ENCODE peak calls at places on chromosomes 3 and 15, in ten cellular contexts. One of them, this sample, is unnamed. For H3K4me1, the result is how much of the 10 kb centered on the place peaks cover.

GRCh38 chr3:13016083-13016725 is 57.0 kb downstream of the IQSEC1 start:
- DNase-seq in astrocyte: no peak
- DNase-seq in transverse colon: peak
- DNase-seq in PC-9: no peak
- DNase-seq in psoas muscle: peak
- DNase-seq in tibial nerve: no peak
- DNase-seq in CD8-positive, alpha-beta memory T cell: peak
- DNase-seq in CD8-positive, alpha-beta T cell: no peak
- DNase-seq in left ventricle myocardium inferior: peak
- DNase-seq in HCT116: no peak
- DNase-seq in this sample: peak

GRCh38 chr15:29092376-29093064 is 177.1 kb downstream of the NSMCE3 start:
- DNase-seq in transverse colon: no peak
- DNase-seq in tibial nerve: no peak
- DNase-seq in HCT116: no peak
- DNase-seq in astrocyte: no peak
- DNase-seq in PC-9: no peak
- DNase-seq in psoas muscle: no peak
- DNase-seq in left ventricle myocardium inferior: no peak
- DNase-seq in CD8-positive, alpha-beta T cell: no peak
- DNase-seq in CD8-positive, alpha-beta memory T cell: no peak
- DNase-seq in this sample: no peak

GRCh38 chr15:61195116-61196002 is 33.7 kb downstream of the RORA start:
- DNase-seq in PC-9: no peak
- DNase-seq in transverse colon: no peak
- DNase-seq in tibial nerve: no peak
- DNase-seq in HCT116: peak
- DNase-seq in CD8-positive, alpha-beta memory T cell: no peak
- DNase-seq in astrocyte: peak
- DNase-seq in psoas muscle: no peak
- DNase-seq in CD8-positive, alpha-beta T cell: no peak
- DNase-seq in left ventricle myocardium inferior: no peak
- DNase-seq in this sample: peak

GRCh38 chr3:58188173-58188564 is 22.6 kb downstream of the DNASE1L3 start:
- DNase-seq in HCT116: no peak
- DNase-seq in transverse colon: no peak
- DNase-seq in tibial nerve: no peak
- DNase-seq in CD8-positive, alpha-beta T cell: no peak
- DNase-seq in astrocyte: no peak
- DNase-seq in PC-9: no peak
- DNase-seq in left ventricle myocardium inferior: no peak
- DNase-seq in CD8-positive, alpha-beta memory T cell: no peak
- DNase-seq in psoas muscle: no peak
- DNase-seq in this sample: no peak

GRCh38 chr15:78438595-78439285 is 724 bp downstream of the IREB2 start:
- DNase-seq in left ventricle myocardium inferior: no peak
- DNase-seq in tibial nerve: no peak
- DNase-seq in psoas muscle: no peak
- DNase-seq in transverse colon: no peak
- DNase-seq in CD8-positive, alpha-beta memory T cell: no peak
- DNase-seq in astrocyte: peak
- DNase-seq in HCT116: no peak
- DNase-seq in PC-9: no peak
- DNase-seq in CD8-positive, alpha-beta T cell: no peak
- DNase-seq in this sample: peak

GRCh38 chr15:44812029-44812517 is 75.7 kb downstream of the TRIM69 start:
- DNase-seq in psoas muscle: no peak
- DNase-seq in transverse colon: peak
- DNase-seq in PC-9: no peak
- DNase-seq in tibial nerve: no peak
- DNase-seq in CD8-positive, alpha-beta memory T cell: no peak
- DNase-seq in astrocyte: no peak
- DNase-seq in HCT116: no peak
- DNase-seq in CD8-positive, alpha-beta T cell: no peak
- DNase-seq in left ventricle myocardium inferior: peak
- DNase-seq in this sample: peak

GRCh38 chr3:180804871-180805430 is 107.5 kb upstream of the FXR1 start:
- DNase-seq in psoas muscle: no peak
- DNase-seq in tibial nerve: no peak
- DNase-seq in CD8-positive, alpha-beta memory T cell: no peak
- DNase-seq in transverse colon: no peak
- DNase-seq in CD8-positive, alpha-beta T cell: no peak
- DNase-seq in left ventricle myocardium inferior: no peak
- DNase-seq in PC-9: peak
- DNase-seq in HCT116: peak
- DNase-seq in astrocyte: peak
- DNase-seq in this sample: no peak

GRCh38 chr3:192022412-192022811 is 561.4 kb downstream of the PYDC2 start:
- DNase-seq in CD8-positive, alpha-beta memory T cell: no peak
- DNase-seq in psoas muscle: no peak
- DNase-seq in astrocyte: peak
- DNase-seq in CD8-positive, alpha-beta T cell: no peak
- DNase-seq in tibial nerve: no peak
- DNase-seq in PC-9: no peak
- DNase-seq in HCT116: no peak
- DNase-seq in left ventricle myocardium inferior: no peak
- DNase-seq in transverse colon: no peak
- DNase-seq in this sample: no peak

GRCh38 chr3:151230644-151231043 is 27.6 kb upstream of the GPR171 start:
- DNase-seq in CD8-positive, alpha-beta memory T cell: no peak
- DNase-seq in PC-9: no peak
- DNase-seq in left ventricle myocardium inferior: no peak
- DNase-seq in transverse colon: no peak
- DNase-seq in astrocyte: no peak
- DNase-seq in tibial nerve: no peak
- DNase-seq in psoas muscle: no peak
- DNase-seq in HCT116: no peak
- DNase-seq in CD8-positive, alpha-beta T cell: no peak
- DNase-seq in this sample: peak

GRCh38 chr3:101635954-101636798 is 40.8 kb downstream of the ZBTB11 start:
- DNase-seq in psoas muscle: peak
- DNase-seq in transverse colon: peak
- DNase-seq in astrocyte: no peak
- DNase-seq in CD8-positive, alpha-beta T cell: peak
- DNase-seq in CD8-positive, alpha-beta memory T cell: peak
- DNase-seq in PC-9: peak
- DNase-seq in HCT116: peak
- DNase-seq in tibial nerve: no peak
- DNase-seq in left ventricle myocardium inferior: peak
- DNase-seq in this sample: peak

GRCh38 chr3:41331023-41331422 is 131.7 kb downstream of the CTNNB1 start:
- DNase-seq in PC-9: no peak
- DNase-seq in HCT116: no peak
- DNase-seq in CD8-positive, alpha-beta memory T cell: no peak
- DNase-seq in transverse colon: no peak
- DNase-seq in left ventricle myocardium inferior: no peak
- DNase-seq in astrocyte: no peak
- DNase-seq in tibial nerve: no peak
- DNase-seq in psoas muscle: no peak
- DNase-seq in CD8-positive, alpha-beta T cell: no peak
- DNase-seq in this sample: no peak

GRCh38 chr3:73490453-73491311 is 134.1 kb downstream of the PDZRN3 start:
- DNase-seq in CD8-positive, alpha-beta memory T cell: no peak
- DNase-seq in tibial nerve: no peak
- DNase-seq in HCT116: no peak
- DNase-seq in psoas muscle: peak
- DNase-seq in left ventricle myocardium inferior: peak
- DNase-seq in PC-9: no peak
- DNase-seq in transverse colon: no peak
- DNase-seq in CD8-positive, alpha-beta T cell: no peak
- DNase-seq in astrocyte: peak
- DNase-seq in this sample: no peak

GRCh38 chr3:89223188-89223587 is 115.8 kb downstream of the EPHA3 start:
- DNase-seq in tibial nerve: no peak
- DNase-seq in psoas muscle: no peak
- DNase-seq in astrocyte: no peak
- DNase-seq in transverse colon: no peak
- DNase-seq in CD8-positive, alpha-beta T cell: no peak
- DNase-seq in PC-9: no peak
- DNase-seq in HCT116: no peak
- DNase-seq in CD8-positive, alpha-beta memory T cell: no peak
- DNase-seq in left ventricle myocardium inferior: no peak
- DNase-seq in this sample: no peak

GRCh38 chr3:97432914-97433313 is 331.6 kb upstream of the ARL6 start:
- DNase-seq in transverse colon: no peak
- DNase-seq in CD8-positive, alpha-beta memory T cell: no peak
- DNase-seq in psoas muscle: no peak
- DNase-seq in tibial nerve: no peak
- DNase-seq in CD8-positive, alpha-beta T cell: no peak
- DNase-seq in left ventricle myocardium inferior: no peak
- DNase-seq in astrocyte: no peak
- DNase-seq in HCT116: no peak
- DNase-seq in PC-9: no peak
- DNase-seq in this sample: peak

GRCh38 chr3:8110966-8111798 is 390.4 kb upstream of the LMCD1 start:
- DNase-seq in left ventricle myocardium inferior: no peak
- DNase-seq in PC-9: peak
- DNase-seq in astrocyte: peak
- DNase-seq in CD8-positive, alpha-beta memory T cell: peak
- DNase-seq in CD8-positive, alpha-beta T cell: peak
- DNase-seq in psoas muscle: no peak
- DNase-seq in transverse colon: peak
- DNase-seq in tibial nerve: peak
- DNase-seq in HCT116: peak
- DNase-seq in this sample: peak

GRCh38 chr3:128372281-128372680 is 94.4 kb downstream of the DNAJB8 start:
- DNase-seq in HCT116: no peak
- DNase-seq in tibial nerve: no peak
- DNase-seq in CD8-positive, alpha-beta T cell: no peak
- DNase-seq in PC-9: no peak
- DNase-seq in CD8-positive, alpha-beta memory T cell: no peak
- DNase-seq in left ventricle myocardium inferior: no peak
- DNase-seq in astrocyte: no peak
- DNase-seq in psoas muscle: no peak
- DNase-seq in transverse colon: no peak
- DNase-seq in this sample: no peak

GRCh38 chr15:39579487-39580116 is 1.3 kb upstream of the THBS1 start:
- DNase-seq in HCT116: peak
- DNase-seq in tibial nerve: peak
- DNase-seq in psoas muscle: peak
- DNase-seq in CD8-positive, alpha-beta memory T cell: no peak
- DNase-seq in CD8-positive, alpha-beta T cell: no peak
- DNase-seq in PC-9: peak
- DNase-seq in transverse colon: peak
- DNase-seq in astrocyte: peak
- DNase-seq in left ventricle myocardium inferior: peak
- DNase-seq in this sample: peak
- H3K4me3 ChIP-seq in HCT116: peak
- H3K4me3 ChIP-seq in tibial nerve: peak
- H3K4me3 ChIP-seq in psoas muscle: peak
- H3K4me3 ChIP-seq in CD8-positive, alpha-beta memory T cell: no peak
- H3K4me3 ChIP-seq in CD8-positive, alpha-beta T cell: no peak
- H3K4me3 ChIP-seq in PC-9: peak
- H3K4me3 ChIP-seq in transverse colon: peak
- H3K4me3 ChIP-seq in astrocyte: peak
- H3K4me3 ChIP-seq in left ventricle myocardium inferior: peak
- H3K4me3 ChIP-seq in this sample: no peak

GRCh38 chr15:74955796-74956647 is 550 bp downstream of the RPP25 start:
- DNase-seq in astrocyte: peak
- DNase-seq in transverse colon: peak
- DNase-seq in CD8-positive, alpha-beta memory T cell: peak
- DNase-seq in CD8-positive, alpha-beta T cell: peak
- DNase-seq in HCT116: no peak
- DNase-seq in tibial nerve: peak
- DNase-seq in PC-9: peak
- DNase-seq in psoas muscle: peak
- DNase-seq in left ventricle myocardium inferior: peak
- DNase-seq in this sample: peak
- H3K4me1 ChIP-seq in astrocyte: under half
- H3K4me1 ChIP-seq in transverse colon: under half
- H3K4me1 ChIP-seq in CD8-positive, alpha-beta memory T cell: under half
- H3K4me1 ChIP-seq in CD8-positive, alpha-beta T cell: under half
- H3K4me1 ChIP-seq in HCT116: half or more
- H3K4me1 ChIP-seq in tibial nerve: under half
- H3K4me1 ChIP-seq in PC-9: under half
- H3K4me1 ChIP-seq in psoas muscle: under half
- H3K4me1 ChIP-seq in left ventricle myocardium inferior: half or more
- H3K4me1 ChIP-seq in this sample: under half

DNA sequence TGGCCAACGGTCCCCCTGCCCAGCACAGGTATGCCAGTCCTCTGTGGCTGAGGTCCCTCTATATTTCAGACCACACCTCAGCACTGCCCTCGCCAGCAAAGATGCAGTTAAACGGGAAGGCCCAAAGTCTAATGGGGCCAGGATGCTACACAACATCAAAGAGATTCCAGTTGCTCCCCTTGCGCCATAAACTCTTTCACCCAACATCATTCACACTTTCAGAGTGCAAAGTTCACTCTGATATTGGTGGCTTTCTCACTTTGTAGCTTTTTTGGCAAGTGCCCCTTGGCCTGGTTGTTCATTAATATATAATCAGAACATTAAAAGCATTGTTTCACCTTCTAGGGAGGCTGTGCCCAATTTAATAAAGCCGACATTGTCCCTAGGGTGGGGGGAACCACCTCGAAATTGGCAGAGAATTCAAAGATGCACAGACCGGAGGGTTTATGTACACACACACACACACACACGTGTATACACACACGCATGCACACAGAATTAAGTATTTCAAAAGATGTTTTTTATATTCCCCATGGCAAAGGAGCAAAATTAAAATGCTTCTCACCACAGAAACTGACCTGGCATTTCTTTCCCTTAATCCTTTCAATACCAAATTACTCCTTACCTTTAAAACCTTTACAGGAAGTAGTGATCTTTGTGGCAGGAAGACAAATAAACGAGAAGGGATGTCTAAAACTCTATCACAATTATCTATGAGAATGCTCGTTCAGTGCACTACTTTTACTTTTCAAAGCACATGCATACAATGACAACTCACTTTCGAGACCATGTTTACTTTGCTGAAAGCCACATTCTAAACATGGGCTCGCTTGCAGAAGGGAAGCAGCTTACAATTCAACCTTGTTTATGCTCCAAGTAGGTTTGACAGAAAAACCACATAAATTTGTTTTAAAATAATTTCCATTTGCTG is 19.5 kb downstream of the LRIG1 start:
- DNase-seq in CD8-positive, alpha-beta T cell: no peak
- DNase-seq in left ventricle myocardium inferior: no peak
- DNase-seq in CD8-positive, alpha-beta memory T cell: no peak
- DNase-seq in tibial nerve: no peak
- DNase-seq in astrocyte: no peak
- DNase-seq in HCT116: no peak
- DNase-seq in PC-9: no peak
- DNase-seq in transverse colon: no peak
- DNase-seq in psoas muscle: no peak
- DNase-seq in this sample: peak
- H3K27ac ChIP-seq in CD8-positive, alpha-beta T cell: no peak
- H3K27ac ChIP-seq in left ventricle myocardium inferior: peak
- H3K27ac ChIP-seq in CD8-positive, alpha-beta memory T cell: no peak
- H3K27ac ChIP-seq in tibial nerve: peak
- H3K27ac ChIP-seq in astrocyte: no peak
- H3K27ac ChIP-seq in HCT116: no peak
- H3K27ac ChIP-seq in PC-9: no peak
- H3K27ac ChIP-seq in transverse colon: peak
- H3K27ac ChIP-seq in psoas muscle: peak
- H3K27ac ChIP-seq in this sample: peak

DNA sequence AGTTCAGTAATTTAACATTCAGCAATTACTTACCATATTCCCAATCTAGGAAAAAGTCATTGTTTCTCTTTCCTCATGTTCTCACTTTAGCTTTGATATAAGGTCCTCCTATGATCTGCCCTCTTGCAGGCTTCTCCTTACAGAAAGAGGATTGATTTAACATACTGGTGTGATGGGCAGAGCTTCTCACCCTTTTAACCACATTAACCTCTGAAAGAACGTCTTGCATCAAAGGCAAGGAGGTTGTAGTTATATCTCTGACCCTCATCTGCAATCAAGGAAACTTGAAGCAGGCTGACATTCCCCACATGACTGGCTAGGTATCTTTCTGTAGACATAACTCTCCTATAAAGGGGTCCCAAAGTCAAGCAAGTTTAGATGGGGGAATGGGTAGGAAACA is 39.5 kb downstream of the BTLA start:
- DNase-seq in HCT116: no peak
- DNase-seq in tibial nerve: no peak
- DNase-seq in left ventricle myocardium inferior: no peak
- DNase-seq in CD8-positive, alpha-beta T cell: no peak
- DNase-seq in PC-9: no peak
- DNase-seq in CD8-positive, alpha-beta memory T cell: no peak
- DNase-seq in astrocyte: no peak
- DNase-seq in transverse colon: no peak
- DNase-seq in psoas muscle: no peak
- DNase-seq in this sample: no peak
- H3K4me3 ChIP-seq in HCT116: no peak
- H3K4me3 ChIP-seq in tibial nerve: no peak
- H3K4me3 ChIP-seq in left ventricle myocardium inferior: no peak
- H3K4me3 ChIP-seq in CD8-positive, alpha-beta T cell: no peak
- H3K4me3 ChIP-seq in PC-9: no peak
- H3K4me3 ChIP-seq in CD8-positive, alpha-beta memory T cell: no peak
- H3K4me3 ChIP-seq in astrocyte: no peak
- H3K4me3 ChIP-seq in transverse colon: no peak
- H3K4me3 ChIP-seq in psoas muscle: no peak
- H3K4me3 ChIP-seq in this sample: no peak

This sample was measured in small intestine.